ENCODE peak calls at places on chromosome 7, in five cellular contexts. D is GM06990, O is astrocyte of the cerebellum, H is GM23338, P is breast epithelium. I is an unnamed sample.

GRCh38 chr7:45690762-45691150 is 116.6 kb downstream of the ADCY1 start:
- DNase-seq in O (no peak), D (no peak), H (no peak), P (no peak), I (no peak)

GRCh38 chr7:125423444-125424155 is 494.0 kb upstream of the POT1 start:
- DNase-seq in H (no peak), P (no peak), O (peak; percentile 36), D (no peak), I (peak; percentile 59)

GRCh38 chr7:2876031-2876862 is 32.1 kb upstream of the GNA12 start:
- DNase-seq in H (no peak), P (no peak), O (no peak), D (no peak), I (no peak)

GRCh38 chr7:111232249-111233084 is 141.5 kb downstream of the LRRN3 start:
- DNase-seq in D (peak; percentile 22), H (no peak), P (no peak), O (no peak), I (peak; percentile 51)

GRCh38 chr7:143003393-143004051 is 23.4 kb downstream of the OR9A2 start:
- DNase-seq in H (peak; percentile 65), D (peak; percentile 3), O (peak; percentile 18), P (no peak), I (no peak)

GRCh38 chr7:48424731-48425130 is 253.5 kb downstream of the ABCA13 start:
- DNase-seq in P (no peak), H (peak; percentile 65), O (no peak), D (no peak), I (no peak)

GRCh38 chr7:2201128-2201527 is 31.6 kb downstream of the MAD1L1 start:
- DNase-seq in H (no peak), O (no peak), P (no peak), D (no peak), I (no peak)

GRCh38 chr7:149714910-149715471 is 58.4 kb downstream of the ZNF467 start:
- DNase-seq in O (no peak), D (no peak), H (no peak), P (no peak), I (no peak)

GRCh38 chr7:46007194-46007593 is 86.1 kb upstream of the IGFBP3 start:
- DNase-seq in P (no peak), D (no peak), H (no peak), O (no peak), I (no peak)

DNA sequence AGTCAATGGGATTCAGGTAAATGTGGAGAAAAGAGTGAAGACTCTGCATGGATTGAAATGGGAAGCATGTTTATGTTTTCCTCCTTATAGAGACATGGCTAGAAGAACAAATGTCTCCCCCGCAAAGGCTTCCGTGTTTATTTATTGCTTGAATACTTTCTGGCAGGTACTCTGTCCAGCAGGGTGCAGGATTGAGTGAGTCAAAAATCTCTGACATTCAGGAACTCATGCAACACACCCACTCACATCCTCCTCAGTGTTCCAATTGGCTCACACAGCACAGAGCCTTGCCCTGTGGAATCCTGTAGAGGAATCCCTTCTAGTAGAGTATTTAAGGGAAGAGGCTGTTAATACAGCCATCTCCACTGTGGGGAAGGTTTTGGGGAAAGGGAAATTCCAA is 290.3 kb upstream of the VWC2 start:
- DNase-seq in H (peak; percentile 28), O (no peak), P (no peak), D (no peak), I (peak; percentile 9)
- TF ChIP-seq CTCF in H (peak; percentile 53), O (no peak), P (no peak), D (peak; percentile 38), I (peak; percentile 59)

GRCh38 chr7:51316262-51316665 is 345 bp downstream of the COBL start:
- DNase-seq in P (peak; percentile 58), D (no peak), O (no peak), H (peak; percentile 65), I (no peak)
- H3K4me3 ChIP-seq in P (peak overlapping the region; percentile 87), D (no peak overlapping the region), O (peak overlapping the region; percentile 44), H (peak overlapping the region; percentile 74), I (peak overlapping the region; percentile 79)

DNA sequence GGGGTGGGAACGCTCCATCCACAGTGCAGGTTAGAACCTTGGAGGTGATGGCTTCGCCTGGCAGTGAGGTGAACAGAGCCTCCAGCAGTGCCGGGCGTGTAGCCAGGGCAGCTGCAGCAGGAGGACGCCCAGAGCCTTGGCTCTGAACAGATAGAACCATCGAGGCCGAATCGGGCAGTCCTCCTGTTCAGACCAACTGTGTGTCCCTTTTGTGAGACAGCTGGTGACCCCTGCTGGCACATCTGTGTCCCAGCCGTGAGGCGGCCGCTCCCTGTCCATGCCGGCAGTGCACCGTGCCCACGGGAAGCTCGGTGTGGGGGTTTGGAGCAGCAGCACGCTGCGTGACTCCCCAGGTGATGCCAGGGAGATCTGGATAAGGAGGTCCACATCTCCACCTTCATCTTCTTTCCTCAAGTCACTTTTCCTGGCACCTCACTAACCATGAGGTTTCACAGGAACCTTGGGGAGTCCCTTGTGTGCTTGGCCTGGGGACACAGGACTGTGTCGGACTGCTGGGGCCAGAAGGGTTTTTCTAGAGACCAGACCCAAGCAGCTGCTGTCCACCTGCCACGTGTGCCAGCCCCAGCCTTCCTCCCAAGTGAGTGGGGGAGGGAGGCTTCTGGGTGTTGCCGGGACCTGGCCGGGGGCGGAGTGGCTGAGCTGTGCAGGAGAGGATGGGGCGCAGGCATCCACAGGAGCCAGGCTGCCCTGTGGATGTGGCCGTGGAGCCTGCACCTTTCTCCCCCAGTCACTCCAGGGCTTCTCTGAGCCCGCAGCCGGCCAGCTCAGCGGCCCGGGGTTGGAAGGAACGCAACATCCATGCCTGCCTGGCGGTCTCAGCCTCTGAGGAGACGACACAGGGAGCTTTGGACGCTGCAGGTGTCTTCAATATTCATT is 69.4 kb downstream of the DNAJB6 start:
- DNase-seq in H (no peak), P (no peak), O (no peak), D (no peak), I (no peak)
- TF ChIP-seq CTCF in H (peak; percentile 52), P (no peak), O (no peak), D (peak; percentile 5), I (no peak)

GRCh38 chr7:26292768-26293560 is 1.3 kb downstream of the SNX10 start:
- DNase-seq in P (peak; percentile 33), O (no peak), H (peak; percentile 42), D (no peak), I (no peak)
- H3K4me3 ChIP-seq in P (peak overlapping the region; percentile 79), O (no peak overlapping the region), H (peak overlapping the region; percentile 87), D (peak overlapping the region; percentile 89), I (peak overlapping the region; percentile 89)

GRCh38 chr7:139618482-139619366 is 95.2 kb downstream of the CLEC2L start:
- DNase-seq in D (no peak), H (peak; percentile 79), P (no peak), O (peak; percentile 28), I (no peak)

GRCh38 chr7:139617074-139617473 is 93.6 kb downstream of the CLEC2L start:
- DNase-seq in O (no peak), D (no peak), H (no peak), P (no peak), I (no peak)

GRCh38 chr7:139619367-139619657 is 95.8 kb downstream of the CLEC2L start:
- DNase-seq in P (no peak), D (no peak), H (no peak), O (peak; percentile 55), I (no peak)

GRCh38 chr7:139623518-139623917 is 100.0 kb downstream of the CLEC2L start:
- DNase-seq in H (peak; percentile 17), D (no peak), O (no peak), P (no peak), I (no peak)

DNA sequence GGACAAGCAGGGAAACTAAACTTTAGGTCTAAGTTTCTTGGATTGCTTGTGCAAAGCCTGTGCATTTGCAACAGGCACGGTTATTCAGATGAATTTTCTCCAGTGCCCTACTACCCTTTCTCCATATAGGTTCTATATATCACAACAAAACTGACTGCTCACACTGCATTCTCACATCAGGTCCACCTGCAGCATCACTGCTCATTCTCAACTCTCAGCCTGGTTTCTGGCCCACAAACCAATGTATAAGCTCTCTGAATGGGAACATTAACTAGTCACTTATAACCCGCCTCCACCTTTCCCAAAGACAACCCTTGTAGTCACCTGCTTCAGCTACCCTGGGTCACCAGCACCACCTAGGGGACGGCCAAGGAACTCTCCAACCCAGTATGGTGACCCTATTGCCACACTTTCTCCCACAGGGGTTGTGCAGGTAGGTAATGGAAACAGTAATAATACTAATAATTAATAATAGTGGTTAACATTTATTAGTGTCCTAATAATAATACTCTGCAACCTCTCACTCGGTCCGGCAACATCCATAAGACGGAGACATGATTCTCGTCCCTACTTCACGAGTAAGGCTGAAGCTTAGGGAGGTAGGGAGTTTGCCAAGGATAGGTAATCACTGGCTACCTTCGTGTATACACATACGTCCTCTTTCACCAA is 97.3 kb downstream of the CLEC2L start:
- DNase-seq in O (no peak), H (peak; percentile 82), D (no peak), P (no peak), I (no peak)
- TF ChIP-seq CTCF in O (peak; percentile 80), H (peak; percentile 93), D (peak; percentile 76), P (peak; percentile 38), I (peak; percentile 85)

GRCh38 chr7:107934991-107935770 is 44.2 kb downstream of the DLD start:
- DNase-seq in O (peak; percentile 82), P (no peak), D (no peak), H (peak; percentile 28), I (no peak)

GRCh38 chr7:107933386-107934013 is 42.5 kb downstream of the DLD start:
- DNase-seq in D (no peak), P (no peak), O (no peak), H (peak; percentile 73), I (no peak)

GRCh38 chr7:107932851-107933250 is 41.9 kb downstream of the DLD start:
- DNase-seq in P (no peak), O (no peak), H (peak; percentile 88), D (no peak), I (no peak)

GRCh38 chr7:107936312-107936711 is 45.3 kb downstream of the DLD start:
- DNase-seq in H (no peak), P (no peak), D (no peak), O (no peak), I (no peak)

GRCh38 chr7:107931740-107932515 is 40.9 kb downstream of the DLD start:
- DNase-seq in O (no peak), H (peak; percentile 27), D (no peak), P (no peak), I (no peak)
- H3K4me3 ChIP-seq in O (no peak overlapping the region), H (peak overlapping the region; percentile 16), D (no peak overlapping the region), P (no peak overlapping the region), I (no peak overlapping the region)

GRCh38 chr7:6360841-6361240 is 86.9 kb downstream of the DAGLB start:
- DNase-seq in P (no peak), O (no peak), D (no peak), H (no peak), I (no peak)

GRCh38 chr7:6365451-6365850 is 82.3 kb downstream of the DAGLB start:
- DNase-seq in O (no peak), D (no peak), P (no peak), H (no peak), I (no peak)

GRCh38 chr7:6359021-6359420 is 86.6 kb upstream of the CYTH3 start:
- DNase-seq in P (no peak), D (no peak), H (no peak), O (no peak), I (no peak)

GRCh38 chr7:6359742-6360141 is 87.3 kb upstream of the CYTH3 start:
- DNase-seq in P (no peak), D (no peak), O (no peak), H (no peak), I (no peak)
- TF ChIP-seq CTCF in P (no peak), D (no peak), O (no peak), H (no peak), I (no peak)

I was measured in epithelial cell of proximal tubule.